ENCODE peak calls at places on chromosomes 13 and 19, in seven cellular contexts. One of them, this sample, is unnamed.

GRCh38 chr19:38001158-38001781 is 94.3 kb downstream of the SIPA1L3 start:
- DNase-seq in right lobe of liver: no peak
- DNase-seq in body of pancreas: no peak
- DNase-seq in NB4: no peak
- DNase-seq in lung: no peak
- DNase-seq in thoracic aorta: no peak
- DNase-seq in spleen: no peak
- DNase-seq in this sample: no peak

GRCh38 chr19:37989855-37990254 is 82.8 kb downstream of the SIPA1L3 start:
- DNase-seq in right lobe of liver: no peak
- DNase-seq in body of pancreas: no peak
- DNase-seq in NB4: no peak
- DNase-seq in lung: peak
- DNase-seq in thoracic aorta: no peak
- DNase-seq in spleen: peak
- DNase-seq in this sample: no peak

GRCh38 chr13:20182231-20182846 is 10.4 kb downstream of the GJB2 start:
- DNase-seq in right lobe of liver: no peak
- DNase-seq in body of pancreas: peak
- DNase-seq in NB4: peak
- DNase-seq in lung: peak
- DNase-seq in thoracic aorta: no peak
- DNase-seq in spleen: no peak
- DNase-seq in this sample: peak

GRCh38 chr19:23909222-23909621 is 5.5 kb upstream of the ZNF726 start:
- DNase-seq in right lobe of liver: no peak
- DNase-seq in body of pancreas: no peak
- DNase-seq in NB4: no peak
- DNase-seq in lung: no peak
- DNase-seq in thoracic aorta: no peak
- DNase-seq in spleen: no peak
- DNase-seq in this sample: no peak

GRCh38 chr13:66950666-66951065 is 279.5 kb downstream of the PCDH9 start:
- DNase-seq in right lobe of liver: no peak
- DNase-seq in body of pancreas: no peak
- DNase-seq in NB4: no peak
- DNase-seq in lung: no peak
- DNase-seq in thoracic aorta: no peak
- DNase-seq in spleen: no peak
- DNase-seq in this sample: no peak

GRCh38 chr19:38059897-38060296 is 152.9 kb downstream of the SIPA1L3 start:
- DNase-seq in right lobe of liver: no peak
- DNase-seq in body of pancreas: peak
- DNase-seq in NB4: peak
- DNase-seq in lung: no peak
- DNase-seq in thoracic aorta: no peak
- DNase-seq in spleen: no peak
- DNase-seq in this sample: no peak

GRCh38 chr13:52703482-52703881 is 36.1 kb downstream of the CNMD start:
- DNase-seq in right lobe of liver: no peak
- DNase-seq in body of pancreas: no peak
- DNase-seq in NB4: no peak
- DNase-seq in lung: no peak
- DNase-seq in thoracic aorta: no peak
- DNase-seq in spleen: no peak
- DNase-seq in this sample: no peak

GRCh38 chr13:64223016-64223415 is 2807.4 kb upstream of the PCDH20 start:
- DNase-seq in right lobe of liver: no peak
- DNase-seq in body of pancreas: no peak
- DNase-seq in NB4: no peak
- DNase-seq in lung: no peak
- DNase-seq in thoracic aorta: no peak
- DNase-seq in spleen: no peak
- DNase-seq in this sample: no peak

GRCh38 chr13:24306632-24307031 is 2.7 kb upstream of the C1QTNF9 start:
- DNase-seq in right lobe of liver: no peak
- DNase-seq in body of pancreas: no peak
- DNase-seq in NB4: no peak
- DNase-seq in lung: no peak
- DNase-seq in thoracic aorta: no peak
- DNase-seq in spleen: no peak
- DNase-seq in this sample: peak

GRCh38 chr13:40472427-40473220 is 193.8 kb downstream of the FOXO1 start:
- DNase-seq in right lobe of liver: no peak
- DNase-seq in body of pancreas: no peak
- DNase-seq in NB4: peak
- DNase-seq in lung: no peak
- DNase-seq in thoracic aorta: no peak
- DNase-seq in spleen: no peak
- DNase-seq in this sample: no peak

GRCh38 chr13:103299079-103299478 is 232.9 kb upstream of the SLC10A2 start:
- DNase-seq in right lobe of liver: no peak
- DNase-seq in body of pancreas: no peak
- DNase-seq in NB4: no peak
- DNase-seq in lung: no peak
- DNase-seq in thoracic aorta: no peak
- DNase-seq in spleen: no peak
- DNase-seq in this sample: no peak

GRCh38 chr13:112444001-112444311 is 67.8 kb downstream of the SPACA7 start:
- DNase-seq in right lobe of liver: peak
- DNase-seq in body of pancreas: peak
- DNase-seq in NB4: peak
- DNase-seq in lung: peak
- DNase-seq in thoracic aorta: no peak
- DNase-seq in spleen: peak
- DNase-seq in this sample: no peak

GRCh38 chr13:113880651-113881611 is 17.1 kb upstream of the GAS6 start:
- DNase-seq in right lobe of liver: no peak
- DNase-seq in body of pancreas: no peak
- DNase-seq in NB4: no peak
- DNase-seq in lung: no peak
- DNase-seq in thoracic aorta: no peak
- DNase-seq in spleen: no peak
- DNase-seq in this sample: no peak

GRCh38 chr13:108929532-108929931 is 300.1 kb downstream of the MYO16 start:
- DNase-seq in right lobe of liver: no peak
- DNase-seq in body of pancreas: no peak
- DNase-seq in NB4: no peak
- DNase-seq in lung: no peak
- DNase-seq in thoracic aorta: no peak
- DNase-seq in spleen: no peak
- DNase-seq in this sample: no peak

GRCh38 chr13:105290596-105290995 is 1244.9 kb downstream of the EFNB2 start:
- DNase-seq in right lobe of liver: no peak
- DNase-seq in body of pancreas: no peak
- DNase-seq in NB4: no peak
- DNase-seq in lung: no peak
- DNase-seq in thoracic aorta: no peak
- DNase-seq in spleen: no peak
- DNase-seq in this sample: no peak

GRCh38 chr13:98279473-98280175 is 102.6 kb upstream of the RNF113B start:
- DNase-seq in right lobe of liver: no peak
- DNase-seq in body of pancreas: no peak
- DNase-seq in NB4: peak
- DNase-seq in lung: no peak
- DNase-seq in thoracic aorta: no peak
- DNase-seq in spleen: peak
- DNase-seq in this sample: peak

DNA sequence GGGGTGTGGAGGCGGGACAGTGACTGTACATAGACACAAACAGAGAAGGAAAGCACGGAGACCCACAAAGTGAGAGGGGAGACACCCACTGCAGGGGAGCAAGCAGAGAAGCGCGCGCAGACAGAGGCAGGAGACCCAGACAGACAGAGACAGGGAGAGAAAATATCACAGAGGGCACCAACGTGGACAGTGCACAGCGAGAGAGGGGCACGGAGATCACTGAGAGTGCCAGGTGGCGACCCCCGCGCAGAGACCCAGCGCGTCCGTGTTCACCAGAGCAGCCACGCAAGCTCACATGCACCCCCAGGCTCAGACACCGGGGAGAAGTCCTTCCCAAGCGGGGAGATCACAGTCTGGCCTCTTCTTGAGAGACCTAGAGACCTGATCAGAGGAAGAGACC is 1.4 kb upstream of the CACNG7 start:
- DNase-seq in right lobe of liver: no peak
- DNase-seq in body of pancreas: no peak
- DNase-seq in NB4: no peak
- DNase-seq in lung: no peak
- DNase-seq in thoracic aorta: no peak
- DNase-seq in spleen: no peak
- DNase-seq in this sample: no peak
- H3K4me3 ChIP-seq in right lobe of liver: no peak
- H3K4me3 ChIP-seq in body of pancreas: no peak
- H3K4me3 ChIP-seq in NB4: no peak
- H3K4me3 ChIP-seq in lung: no peak
- H3K4me3 ChIP-seq in thoracic aorta: no peak
- H3K4me3 ChIP-seq in spleen: peak
- H3K4me3 ChIP-seq in this sample: no peak

DNA sequence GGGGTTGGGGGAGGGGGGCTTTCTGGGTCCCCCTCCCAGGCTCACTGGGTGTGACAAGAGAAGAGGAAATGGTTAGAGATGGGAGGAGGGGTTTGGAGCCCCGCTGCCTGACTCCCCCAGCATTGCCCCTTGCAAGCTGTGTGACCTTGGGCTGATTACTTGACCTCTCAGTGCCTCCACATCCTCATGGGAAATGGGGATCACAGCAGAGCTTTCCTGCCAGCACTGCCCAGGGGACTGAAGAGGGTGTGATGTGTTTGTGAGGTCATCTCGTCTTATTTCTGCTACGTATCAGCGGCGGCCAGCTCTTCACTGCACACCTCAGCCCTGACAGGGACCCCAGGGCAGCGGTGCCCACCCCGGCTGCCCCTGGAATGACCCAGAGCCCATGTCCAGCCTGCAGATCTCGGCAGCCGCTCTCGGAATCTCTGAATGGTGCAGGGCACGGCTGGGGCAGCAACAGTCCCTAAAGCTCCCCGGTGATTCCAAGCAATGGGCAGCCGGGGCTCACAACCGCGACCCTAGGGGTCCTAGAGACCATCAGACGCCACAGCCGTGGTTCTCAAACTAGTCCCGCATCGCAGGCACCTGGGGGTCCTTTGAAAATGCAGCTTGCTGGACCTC is 8.4 kb downstream of the PNMA8B start:
- DNase-seq in right lobe of liver: no peak
- DNase-seq in body of pancreas: no peak
- DNase-seq in NB4: no peak
- DNase-seq in lung: no peak
- DNase-seq in thoracic aorta: no peak
- DNase-seq in spleen: peak
- DNase-seq in this sample: no peak
- H3K4me3 ChIP-seq in right lobe of liver: no peak
- H3K4me3 ChIP-seq in body of pancreas: no peak
- H3K4me3 ChIP-seq in NB4: no peak
- H3K4me3 ChIP-seq in lung: no peak
- H3K4me3 ChIP-seq in thoracic aorta: peak
- H3K4me3 ChIP-seq in spleen: peak
- H3K4me3 ChIP-seq in this sample: peak

GRCh38 chr13:99313941-99314340 is 6.7 kb upstream of the GPR183 start:
- DNase-seq in right lobe of liver: no peak
- DNase-seq in body of pancreas: no peak
- DNase-seq in NB4: no peak
- DNase-seq in lung: no peak
- DNase-seq in thoracic aorta: no peak
- DNase-seq in spleen: no peak
- DNase-seq in this sample: no peak
- H3K4me3 ChIP-seq in right lobe of liver: no peak
- H3K4me3 ChIP-seq in body of pancreas: no peak
- H3K4me3 ChIP-seq in NB4: no peak
- H3K4me3 ChIP-seq in lung: no peak
- H3K4me3 ChIP-seq in thoracic aorta: no peak
- H3K4me3 ChIP-seq in spleen: no peak
- H3K4me3 ChIP-seq in this sample: no peak

GRCh38 chr19:11094520-11094894 is 5.2 kb downstream of the LDLR start:
- DNase-seq in right lobe of liver: no peak
- DNase-seq in body of pancreas: no peak
- DNase-seq in NB4: no peak
- DNase-seq in lung: no peak
- DNase-seq in thoracic aorta: no peak
- DNase-seq in spleen: no peak
- DNase-seq in this sample: no peak
- H3K4me3 ChIP-seq in right lobe of liver: no peak
- H3K4me3 ChIP-seq in body of pancreas: no peak
- H3K4me3 ChIP-seq in NB4: peak
- H3K4me3 ChIP-seq in lung: no peak
- H3K4me3 ChIP-seq in thoracic aorta: no peak
- H3K4me3 ChIP-seq in spleen: no peak
- H3K4me3 ChIP-seq in this sample: no peak

DNA sequence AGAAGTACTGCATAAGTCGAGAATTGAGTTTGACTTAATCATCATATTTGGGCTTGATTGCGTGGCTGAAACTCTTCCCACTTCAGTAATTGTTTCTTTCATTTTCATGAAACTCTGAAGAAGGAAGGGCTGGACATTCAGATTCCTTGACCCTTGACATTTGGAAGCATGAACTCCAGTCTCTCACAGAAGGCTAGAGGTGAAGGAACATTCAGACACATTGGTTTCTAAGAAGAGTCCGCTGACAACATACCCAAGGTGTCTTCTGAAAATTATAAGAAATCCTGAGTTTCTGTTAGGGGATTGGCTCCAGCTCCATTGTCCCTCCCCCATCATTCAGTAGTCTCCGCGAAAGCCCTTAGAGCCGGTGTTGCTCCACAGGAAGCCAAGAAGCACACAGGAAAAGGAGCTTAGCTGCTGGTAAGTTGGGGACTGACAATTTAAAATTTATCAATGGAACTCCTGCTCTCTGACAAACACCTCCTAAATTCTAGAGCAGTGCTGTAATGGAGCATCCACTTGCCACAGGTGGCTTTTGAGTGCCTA is at the start of gene FPR2:
- DNase-seq in right lobe of liver: peak
- DNase-seq in body of pancreas: no peak
- DNase-seq in NB4: peak
- DNase-seq in lung: no peak
- DNase-seq in thoracic aorta: no peak
- DNase-seq in spleen: no peak
- DNase-seq in this sample: no peak
- H3K4me3 ChIP-seq in right lobe of liver: no peak
- H3K4me3 ChIP-seq in body of pancreas: no peak
- H3K4me3 ChIP-seq in NB4: no peak
- H3K4me3 ChIP-seq in lung: no peak
- H3K4me3 ChIP-seq in thoracic aorta: no peak
- H3K4me3 ChIP-seq in spleen: peak
- H3K4me3 ChIP-seq in this sample: no peak

DNA sequence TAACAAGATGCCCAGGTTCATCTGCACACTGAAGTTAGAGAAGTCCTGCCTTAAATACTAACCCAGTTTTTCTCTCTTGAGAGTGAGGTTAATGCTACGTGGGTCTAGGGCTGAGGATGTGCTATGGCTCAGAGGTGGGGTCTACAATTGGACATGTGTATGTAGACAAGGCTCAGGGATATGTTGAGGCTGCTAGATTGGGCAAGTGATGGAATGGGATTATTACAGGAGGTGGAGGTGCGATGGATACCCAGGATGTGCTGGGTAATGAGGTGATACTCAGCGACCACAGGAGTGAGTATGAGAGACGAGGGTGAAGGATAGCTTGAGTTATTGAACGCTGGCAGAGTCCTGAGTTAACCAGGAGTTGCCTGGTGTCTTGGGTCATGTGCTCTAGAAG is 38.1 kb downstream of the PPP2R1A start:
- DNase-seq in right lobe of liver: no peak
- DNase-seq in body of pancreas: no peak
- DNase-seq in NB4: no peak
- DNase-seq in lung: no peak
- DNase-seq in thoracic aorta: no peak
- DNase-seq in spleen: no peak
- DNase-seq in this sample: no peak
- H3K4me3 ChIP-seq in right lobe of liver: no peak
- H3K4me3 ChIP-seq in body of pancreas: no peak
- H3K4me3 ChIP-seq in NB4: no peak
- H3K4me3 ChIP-seq in lung: no peak
- H3K4me3 ChIP-seq in thoracic aorta: no peak
- H3K4me3 ChIP-seq in spleen: no peak
- H3K4me3 ChIP-seq in this sample: no peak

This sample was measured in kidney epithelial cell.